ENCODE peak calls at places on chromosomes 3 and 15, in eight cellular contexts. L is GM12878, D is GM23338, H is K562, F is HepG2, S is HCT116, N is upper lobe of left lung, Z is Panc1. I is an unnamed sample.

GRCh38 chr3:4795905-4796304 is 183.3 kb upstream of the BHLHE40 start:
- ATAC-seq in L (no peak), D (no peak), H (no peak), F (no peak), S (no peak), N (no peak), Z (no peak), I (no peak)

GRCh38 chr15:84828433-84828908 is 11.3 kb downstream of the ALPK3 start:
- ATAC-seq in L (no peak), D (no peak), H (no peak), F (no peak), S (no peak), N (peak; percentile 20), Z (no peak), I (peak; percentile 26)

GRCh38 chr15:49847937-49848823 is 227.3 kb downstream of the DTWD1 start:
- ATAC-seq in L (no peak), D (no peak), H (no peak), F (no peak), S (no peak), N (peak; percentile 71), Z (peak; percentile 26), I (peak; percentile 46)

GRCh38 chr3:181844227-181844626 is 132.5 kb downstream of the SOX2 start:
- ATAC-seq in L (no peak), D (no peak), H (no peak), F (no peak), S (no peak), N (no peak), Z (no peak), I (no peak)

GRCh38 chr3:48656061-48656840 is 6.4 kb downstream of the CELSR3 start:
- ATAC-seq in L (peak; percentile 88), D (peak; percentile 90), H (no peak), F (peak; percentile 63), S (peak; percentile 85), N (peak; percentile 95), Z (peak; percentile 88), I (peak; percentile 90)

GRCh38 chr15:42375941-42376340 is 16.6 kb downstream of the CAPN3 start:
- ATAC-seq in L (no peak), D (no peak), H (no peak), F (no peak), S (no peak), N (no peak), Z (no peak), I (no peak)

GRCh38 chr3:78847203-78847602 is 920.6 kb downstream of the ROBO1 start:
- ATAC-seq in L (no peak), D (no peak), H (no peak), F (no peak), S (no peak), N (no peak), Z (no peak), I (no peak)

GRCh38 chr3:14288833-14289451 is 110.3 kb downstream of the LSM3 start:
- ATAC-seq in L (no peak), D (no peak), H (no peak), F (no peak), S (no peak), N (no peak), Z (no peak), I (no peak)

GRCh38 chr3:149628957-149629670 is 28.7 kb downstream of the WWTR1 start:
- ATAC-seq in L (no peak), D (no peak), H (no peak), F (peak; percentile 46), S (no peak), N (peak; percentile 49), Z (no peak), I (peak; percentile 42)

GRCh38 chr3:20027136-20027535 is 13.1 kb upstream of the KAT2B start:
- ATAC-seq in L (no peak), D (no peak), H (no peak), F (no peak), S (no peak), N (no peak), Z (no peak), I (no peak)

GRCh38 chr3:196412704-196413103 is 19.5 kb downstream of the UBXN7 start:
- ATAC-seq in L (peak; percentile 98), D (no peak), H (no peak), F (no peak), S (no peak), N (no peak), Z (no peak), I (no peak)

GRCh38 chr3:89525597-89525996 is 418.2 kb downstream of the EPHA3 start:
- ATAC-seq in L (no peak), D (no peak), H (no peak), F (no peak), S (no peak), N (no peak), Z (no peak), I (no peak)

DNA sequence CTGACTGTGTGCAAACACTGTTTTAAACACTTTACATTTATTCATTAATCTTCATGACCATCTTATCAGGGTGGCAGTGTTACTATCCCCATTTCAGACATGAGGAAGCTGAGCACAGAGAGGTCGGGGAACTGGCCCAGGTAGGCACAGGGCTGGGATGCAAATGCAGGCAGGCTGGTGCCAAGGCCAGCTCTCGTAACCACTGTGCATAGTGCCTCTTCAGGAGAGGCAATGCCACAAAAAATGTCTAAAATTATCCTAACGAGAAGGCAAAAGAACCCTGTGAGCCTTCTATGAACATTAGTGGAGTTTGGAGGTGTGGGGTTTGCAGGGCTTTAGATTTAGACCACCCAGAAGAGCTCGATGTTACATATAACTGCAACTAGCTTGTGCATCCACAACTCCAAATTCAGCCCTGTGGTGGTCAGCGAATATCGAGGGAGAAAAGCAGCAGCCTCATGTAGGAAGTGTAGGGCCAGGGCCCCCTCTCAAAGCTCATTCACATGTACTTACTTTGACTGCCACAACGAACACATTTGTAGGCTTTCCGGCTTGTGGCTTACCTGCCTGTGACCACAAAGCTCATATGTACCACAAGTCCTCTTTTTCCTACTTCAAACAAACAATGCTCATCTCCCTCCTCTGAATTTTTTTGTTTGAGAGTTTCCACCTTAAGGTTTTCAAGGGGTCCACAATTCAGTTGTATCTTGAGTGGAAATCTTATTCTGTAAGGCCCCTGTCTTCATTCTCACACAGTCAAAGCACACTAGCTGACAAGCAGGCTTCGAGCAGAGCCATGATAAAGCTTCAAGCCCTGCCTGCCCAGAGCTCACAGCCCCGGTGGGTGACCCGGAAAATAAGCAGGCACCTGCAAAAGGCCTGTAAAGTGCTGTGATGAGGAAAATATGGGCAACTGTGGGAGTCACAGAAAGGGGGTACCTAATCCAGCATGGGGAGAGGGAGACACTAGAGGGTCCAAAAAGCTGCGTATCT is 722.9 kb upstream of the CFAP20DC start:
- ATAC-seq in L (peak; percentile 83), D (no peak), H (no peak), F (no peak), S (no peak), N (no peak), Z (no peak), I (no peak)
- TF ChIP-seq POLR2AphosphoS5 in L (no peak), D (no peak), H (no peak), F (no peak), S (no peak), N (no peak), Z (no peak), I (no peak)

GRCh38 chr3:62496509-62496908 is 123.2 kb upstream of the FEZF2 start:
- ATAC-seq in L (no peak), D (no peak), H (no peak), F (no peak), S (no peak), N (no peak), Z (no peak), I (no peak)

GRCh38 chr3:62500556-62501294 is 127.4 kb upstream of the FEZF2 start:
- ATAC-seq in L (no peak), D (peak; percentile 84), H (no peak), F (no peak), S (no peak), N (no peak), Z (no peak), I (no peak)

GRCh38 chr3:62493116-62493801 is 119.9 kb upstream of the FEZF2 start:
- ATAC-seq in L (no peak), D (peak; percentile 34), H (no peak), F (no peak), S (no peak), N (no peak), Z (no peak), I (no peak)

GRCh38 chr3:62502315-62503300 is 129.3 kb upstream of the FEZF2 start:
- ATAC-seq in L (no peak), D (no peak), H (no peak), F (no peak), S (no peak), N (no peak), Z (no peak), I (no peak)

GRCh38 chr3:62497156-62497555 is 123.8 kb upstream of the FEZF2 start:
- ATAC-seq in L (no peak), D (no peak), H (no peak), F (no peak), S (no peak), N (no peak), Z (no peak), I (no peak)
- TF ChIP-seq POLR2AphosphoS5 in L (no peak), D (no peak), H (no peak), F (no peak), S (no peak), N (no peak), Z (no peak), I (no peak)

GRCh38 chr3:146160964-146161724 is at the start of gene PLOD2:
- ATAC-seq in L (peak; percentile 56), D (peak; percentile 87), H (peak; percentile 75), F (peak; percentile 94), S (peak; percentile 83), N (peak; percentile 88), Z (peak; percentile 82), I (peak; percentile 88)

GRCh38 chr3:146161725-146162047 is 702 bp upstream of the PLOD2 start:
- ATAC-seq in L (no peak), D (no peak), H (no peak), F (peak; percentile 19), S (no peak), N (peak; percentile 31), Z (peak; percentile 3), I (peak; percentile 1)

GRCh38 chr3:146159037-146159436 is 1.9 kb downstream of the PLOD2 start:
- ATAC-seq in L (no peak), D (no peak), H (no peak), F (no peak), S (no peak), N (no peak), Z (no peak), I (no peak)

GRCh38 chr3:146159616-146160232 is 1.3 kb downstream of the PLOD2 start:
- ATAC-seq in L (no peak), D (no peak), H (no peak), F (no peak), S (no peak), N (no peak), Z (no peak), I (no peak)

GRCh38 chr3:146160233-146160963 is 586 bp downstream of the PLOD2 start:
- ATAC-seq in L (peak; percentile 37), D (peak; percentile 78), H (peak; percentile 65), F (peak; percentile 56), S (peak; percentile 63), N (peak; percentile 55), Z (peak; percentile 60), I (peak; percentile 53)
- TF ChIP-seq POLR2AphosphoS5 in L (no peak), D (no peak), H (no peak), F (no peak), S (no peak), N (peak; percentile 7), Z (no peak), I (peak; percentile 77)

DNA sequence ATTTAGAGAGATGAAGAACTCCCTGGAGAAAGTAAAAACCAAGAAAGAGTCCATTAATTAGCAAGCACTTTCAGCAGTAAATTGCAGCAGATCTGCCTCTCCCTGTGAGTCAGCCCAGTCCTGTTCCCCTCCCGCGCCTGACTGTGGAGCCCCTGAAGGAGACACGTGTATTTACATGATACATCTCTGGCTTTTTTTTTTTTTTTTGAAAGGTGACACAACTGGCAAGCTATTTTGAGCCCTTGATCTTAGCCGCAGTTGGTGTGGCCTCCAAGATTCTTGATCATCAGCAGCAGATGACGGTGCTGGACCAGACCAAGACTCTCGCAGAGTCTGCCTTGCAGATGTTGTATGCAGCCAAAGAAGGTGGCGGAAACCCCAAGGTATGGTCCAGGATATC is 271.8 kb upstream of the TPM1 start:
- ATAC-seq in L (no peak), D (no peak), H (no peak), F (no peak), S (peak; percentile 81), N (peak; percentile 34), Z (no peak), I (no peak)
- TF ChIP-seq POLR2AphosphoS5 in L (no peak), D (no peak), H (no peak), F (no peak), S (no peak), N (no peak), Z (no peak), I (no peak)

I was measured in gastroesophageal sphincter.